ENCODE peak calls at places on chromosomes 12 and 14, in eight cellular contexts. W, A, N, Y, V, J, G and H are unnamed samples.

GRCh38 chr14:103693514-103693913 is 21.7 kb downstream of the XRCC3 start:
- DNase-seq in W (no peak), A (no peak), G (no peak), Y (no peak), V (no peak), J (no peak), N (no peak), H (no peak)

GRCh38 chr14:102197317-102197850 is 57.7 kb downstream of the WDR20 start:
- DNase-seq in W (no peak), A (no peak), N (no peak), G (no peak), J (no peak), Y (no peak), V (no peak), H (no peak)

GRCh38 chr14:94028450-94028826 is 2.3 kb downstream of the OTUB2 start:
- DNase-seq in G (no peak), Y (no peak), J (no peak), W (peak), V (no peak), A (peak), N (no peak), H (no peak)

GRCh38 chr14:96246535-96246839 is 9.5 kb upstream of the BDKRB1 start:
- DNase-seq in V (peak), G (peak), A (no peak), J (no peak), W (peak), N (no peak), Y (peak), H (no peak)

GRCh38 chr12:28161697-28162096 is 28.6 kb upstream of the CCDC91 start:
- DNase-seq in G (no peak), W (no peak), N (no peak), V (no peak), Y (no peak), A (no peak), J (no peak), H (no peak)

GRCh38 chr12:104372048-104372720 is 68.6 kb downstream of the EID3 start:
- DNase-seq in W (peak), V (no peak), Y (no peak), A (no peak), J (peak), N (no peak), G (no peak), H (no peak)

GRCh38 chr14:64515053-64515452 is 10.5 kb downstream of the ZBTB1 start:
- DNase-seq in N (no peak), V (no peak), G (no peak), A (no peak), J (no peak), Y (no peak), W (no peak), H (no peak)

GRCh38 chr12:63845726-63846125 is 1.2 kb downstream of the SRGAP1 start:
- DNase-seq in V (no peak), W (no peak), J (no peak), G (no peak), N (no peak), A (no peak), Y (peak), H (no peak)

GRCh38 chr14:73325630-73326299 is 88.5 kb downstream of the PAPLN start:
- DNase-seq in N (no peak), G (no peak), V (no peak), J (no peak), W (no peak), A (no peak), Y (no peak), H (no peak)

GRCh38 chr12:74337951-74338350 is 199.7 kb upstream of the ATXN7L3B start:
- DNase-seq in J (no peak), N (no peak), G (no peak), A (no peak), Y (no peak), V (no peak), W (no peak), H (no peak)